ENCODE peak calls at places on chromosomes 13 and 19, in nine cellular contexts. D, A, W, J, L, R, M, S and Y are unnamed samples.

GRCh38 chr13:94481966-94482365 is 2.5 kb upstream of the DCT start:
- DNase-seq in A (peak), D (peak), S (peak), R (no peak), L (no peak), J (no peak), M (no peak), W (peak), Y (peak)

GRCh38 chr19:50331187-50332013 is 2.2 kb upstream of the KCNC3 start:
- DNase-seq in W (no peak), M (peak), S (no peak), L (no peak), J (no peak), A (no peak), D (peak), R (no peak), Y (no peak)

GRCh38 chr19:47097396-47098217 is 16.0 kb downstream of the ZC3H4 start:
- DNase-seq in L (no peak), M (no peak), A (no peak), D (peak), W (no peak), S (no peak), J (no peak), R (no peak), Y (no peak)

GRCh38 chr13:46778095-46778494 is 18.9 kb downstream of the ESD start:
- DNase-seq in S (no peak), W (no peak), D (no peak), M (no peak), A (no peak), J (no peak), R (no peak), L (no peak), Y (no peak)

GRCh38 chr19:15109768-15110417 is 2.7 kb downstream of the SYDE1 start:
- DNase-seq in A (no peak), D (no peak), S (no peak), L (no peak), R (no peak), M (no peak), J (no peak), W (no peak), Y (no peak)

GRCh38 chr13:100773923-100774641 is 99.5 kb upstream of the TMTC4 start:
- DNase-seq in J (no peak), A (no peak), L (no peak), M (no peak), S (no peak), D (no peak), W (no peak), R (no peak), Y (no peak)

GRCh38 chr13:89687066-89687465 is 1660.4 kb upstream of the MIR17HG start:
- DNase-seq in M (no peak), L (no peak), A (no peak), R (no peak), J (no peak), D (no peak), S (no peak), W (no peak), Y (no peak)

GRCh38 chr19:2477732-2478191 is 1.8 kb downstream of the GADD45B start:
- DNase-seq in R (no peak), M (no peak), J (no peak), S (peak), A (peak), D (peak), W (no peak), L (no peak), Y (peak)

GRCh38 chr19:55118401-55118991 is 1.1 kb upstream of the PPP1R12C start:
- DNase-seq in J (no peak), W (peak), S (peak), M (no peak), L (no peak), D (peak), A (no peak), R (no peak), Y (peak)

GRCh38 chr13:50361282-50361681 is 346.0 kb downstream of the KCNRG start:
- DNase-seq in D (no peak), M (no peak), R (no peak), A (no peak), S (no peak), L (no peak), J (no peak), W (no peak), Y (no peak)

GRCh38 chr13:109389456-109389855 is 396.9 kb downstream of the IRS2 start:
- DNase-seq in M (no peak), J (peak), A (no peak), W (no peak), D (no peak), S (peak), L (no peak), R (no peak), Y (no peak)

GRCh38 chr13:53953205-53953604 is 924.6 kb downstream of the OLFM4 start:
- DNase-seq in A (no peak), S (no peak), M (no peak), J (no peak), D (no peak), R (peak), W (no peak), L (no peak), Y (no peak)

GRCh38 chr19:17967258-17968051 is 548 bp downstream of the KCNN1 start:
- DNase-seq in S (no peak), M (no peak), L (no peak), A (no peak), W (no peak), D (no peak), R (no peak), J (no peak), Y (no peak)

GRCh38 chr19:53538378-53539109 is 599 bp downstream of the ZNF331 start:
- DNase-seq in R (no peak), L (peak), A (no peak), S (no peak), W (peak), M (no peak), J (no peak), D (no peak), Y (no peak)

GRCh38 chr19:1700733-1701663 is 48.6 kb upstream of the TCF3 start:
- DNase-seq in J (no peak), A (no peak), R (no peak), W (no peak), L (no peak), S (no peak), D (no peak), M (no peak), Y (no peak)

GRCh38 chr19:36573948-36574726 is 1.0 kb upstream of the ZNF529 start:
- DNase-seq in A (no peak), W (peak), S (peak), J (no peak), D (no peak), R (no peak), M (no peak), L (no peak), Y (no peak)

GRCh38 chr19:55451163-55451521 is 8.0 kb upstream of the SHISA7 start:
- DNase-seq in W (no peak), S (no peak), A (no peak), M (no peak), J (no peak), L (no peak), R (no peak), D (no peak), Y (peak)

GRCh38 chr13:31722684-31723083 is 16.6 kb upstream of the RXFP2 start:
- DNase-seq in A (no peak), D (no peak), L (no peak), W (no peak), S (no peak), R (no peak), J (no peak), M (no peak), Y (no peak)